ENCODE peak calls at places on chromosomes 4 and X, in nine cellular contexts. One of them, this sample, is unnamed.

GRCh38 chr4:126687655-126688358 is 945.0 kb upstream of the INTU start:
- DNase-seq in astrocyte of the cerebellum: no peak
- DNase-seq in AG09309: no peak
- DNase-seq in GM12864: no peak
- DNase-seq in transverse colon: no peak
- DNase-seq in AG09319: no peak
- DNase-seq in HCT116: no peak
- DNase-seq in OCI-LY7: no peak
- DNase-seq in lung: no peak
- DNase-seq in this sample: no peak

GRCh38 chr4:86595426-86595805 is 1.3 kb downstream of the PTPN13 start:
- DNase-seq in astrocyte of the cerebellum: no peak
- DNase-seq in AG09309: no peak
- DNase-seq in GM12864: no peak
- DNase-seq in transverse colon: no peak
- DNase-seq in AG09319: no peak
- DNase-seq in HCT116: peak; percentile 8
- DNase-seq in OCI-LY7: no peak
- DNase-seq in lung: no peak
- DNase-seq in this sample: no peak

GRCh38 chr4:15376594-15376993 is 51.2 kb upstream of the C1QTNF7 start:
- DNase-seq in astrocyte of the cerebellum: peak; percentile 24
- DNase-seq in AG09309: no peak
- DNase-seq in GM12864: no peak
- DNase-seq in transverse colon: no peak
- DNase-seq in AG09319: no peak
- DNase-seq in HCT116: no peak
- DNase-seq in OCI-LY7: no peak
- DNase-seq in lung: no peak
- DNase-seq in this sample: no peak

GRCh38 chrX:103234869-103235268 is 20.0 kb downstream of the BEX4 start:
- DNase-seq in astrocyte of the cerebellum: no peak
- DNase-seq in AG09309: no peak
- DNase-seq in GM12864: no peak
- DNase-seq in transverse colon: no peak
- DNase-seq in AG09319: no peak
- DNase-seq in HCT116: no peak
- DNase-seq in OCI-LY7: no peak
- DNase-seq in lung: no peak
- DNase-seq in this sample: no peak

GRCh38 chr4:33340168-33340567 is 2620.0 kb downstream of the PCDH7 start:
- DNase-seq in astrocyte of the cerebellum: no peak
- DNase-seq in AG09309: no peak
- DNase-seq in GM12864: no peak
- DNase-seq in transverse colon: no peak
- DNase-seq in AG09319: no peak
- DNase-seq in HCT116: no peak
- DNase-seq in OCI-LY7: no peak
- DNase-seq in lung: no peak
- DNase-seq in this sample: no peak

GRCh38 chr4:90582087-90582486 is 454.9 kb downstream of the CCSER1 start:
- DNase-seq in astrocyte of the cerebellum: no peak
- DNase-seq in AG09309: no peak
- DNase-seq in GM12864: no peak
- DNase-seq in transverse colon: no peak
- DNase-seq in AG09319: no peak
- DNase-seq in HCT116: no peak
- DNase-seq in OCI-LY7: no peak
- DNase-seq in lung: no peak
- DNase-seq in this sample: no peak

GRCh38 chr4:67684839-67685531 is 16.0 kb downstream of the UBA6 start:
- DNase-seq in astrocyte of the cerebellum: no peak
- DNase-seq in AG09309: no peak
- DNase-seq in GM12864: no peak
- DNase-seq in transverse colon: no peak
- DNase-seq in AG09319: no peak
- DNase-seq in HCT116: no peak
- DNase-seq in OCI-LY7: no peak
- DNase-seq in lung: no peak
- DNase-seq in this sample: no peak

GRCh38 chrX:102129473-102129872 is 4.0 kb downstream of the TCEAL2 start:
- DNase-seq in astrocyte of the cerebellum: no peak
- DNase-seq in AG09309: no peak
- DNase-seq in GM12864: no peak
- DNase-seq in transverse colon: no peak
- DNase-seq in AG09319: no peak
- DNase-seq in HCT116: no peak
- DNase-seq in OCI-LY7: peak; percentile 1
- DNase-seq in lung: no peak
- DNase-seq in this sample: no peak

GRCh38 chr4:47513493-47513892 is 28.4 kb downstream of the ATP10D start:
- DNase-seq in astrocyte of the cerebellum: no peak
- DNase-seq in AG09309: no peak
- DNase-seq in GM12864: no peak
- DNase-seq in transverse colon: no peak
- DNase-seq in AG09319: no peak
- DNase-seq in HCT116: no peak
- DNase-seq in OCI-LY7: no peak
- DNase-seq in lung: no peak
- DNase-seq in this sample: no peak

DNA sequence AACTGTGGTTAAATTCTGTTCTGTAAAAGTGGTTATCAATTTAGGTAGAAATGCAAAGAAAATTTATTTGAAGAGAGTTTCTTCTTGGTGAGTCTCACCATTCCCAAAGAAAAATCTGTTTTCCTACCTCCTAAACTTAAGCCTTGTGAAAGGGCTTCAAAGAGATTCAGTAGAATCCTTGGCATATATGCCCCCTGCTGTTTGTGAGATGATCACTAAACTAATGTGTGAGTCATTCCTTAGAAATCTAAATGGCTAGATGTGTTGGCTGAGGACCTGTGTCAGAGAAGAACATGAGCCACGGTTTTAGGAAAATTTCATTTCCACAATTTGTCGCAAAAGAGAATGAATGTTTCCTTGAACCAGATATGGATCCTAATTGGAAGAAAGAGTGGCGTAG is 260.9 kb downstream of the SLC7A11 start:
- DNase-seq in astrocyte of the cerebellum: no peak
- DNase-seq in AG09309: no peak
- DNase-seq in GM12864: no peak
- DNase-seq in transverse colon: no peak
- DNase-seq in AG09319: no peak
- DNase-seq in HCT116: peak; percentile 31
- DNase-seq in OCI-LY7: no peak
- DNase-seq in lung: no peak
- DNase-seq in this sample: no peak
- TF ChIP-seq CTCF in astrocyte of the cerebellum: no peak
- TF ChIP-seq CTCF in AG09309: peak; percentile 16
- TF ChIP-seq CTCF in GM12864: no peak
- TF ChIP-seq CTCF in transverse colon: no peak
- TF ChIP-seq CTCF in AG09319: no peak
- TF ChIP-seq CTCF in HCT116: no peak
- TF ChIP-seq CTCF in OCI-LY7: peak; percentile 15
- TF ChIP-seq CTCF in lung: no peak
- TF ChIP-seq CTCF in this sample: no peak

GRCh38 chrX:153922286-153922573 is 3.8 kb downstream of the ARHGAP4 start:
- DNase-seq in astrocyte of the cerebellum: no peak
- DNase-seq in AG09309: no peak
- DNase-seq in GM12864: no peak
- DNase-seq in transverse colon: no peak
- DNase-seq in AG09319: no peak
- DNase-seq in HCT116: no peak
- DNase-seq in OCI-LY7: no peak
- DNase-seq in lung: no peak
- DNase-seq in this sample: no peak

GRCh38 chrX:153924149-153924861 is 1.8 kb downstream of the ARHGAP4 start:
- DNase-seq in astrocyte of the cerebellum: no peak
- DNase-seq in AG09309: no peak
- DNase-seq in GM12864: no peak
- DNase-seq in transverse colon: peak; percentile 45
- DNase-seq in AG09319: no peak
- DNase-seq in HCT116: no peak
- DNase-seq in OCI-LY7: peak; percentile 76
- DNase-seq in lung: no peak
- DNase-seq in this sample: no peak

GRCh38 chrX:153921070-153921469 is 5.0 kb downstream of the ARHGAP4 start:
- DNase-seq in astrocyte of the cerebellum: no peak
- DNase-seq in AG09309: no peak
- DNase-seq in GM12864: no peak
- DNase-seq in transverse colon: no peak
- DNase-seq in AG09319: no peak
- DNase-seq in HCT116: no peak
- DNase-seq in OCI-LY7: no peak
- DNase-seq in lung: no peak
- DNase-seq in this sample: no peak

GRCh38 chrX:153921511-153922285 is 4.4 kb downstream of the ARHGAP4 start:
- DNase-seq in astrocyte of the cerebellum: no peak
- DNase-seq in AG09309: no peak
- DNase-seq in GM12864: no peak
- DNase-seq in transverse colon: no peak
- DNase-seq in AG09319: no peak
- DNase-seq in HCT116: no peak
- DNase-seq in OCI-LY7: no peak
- DNase-seq in lung: no peak
- DNase-seq in this sample: peak; percentile 39

DNA sequence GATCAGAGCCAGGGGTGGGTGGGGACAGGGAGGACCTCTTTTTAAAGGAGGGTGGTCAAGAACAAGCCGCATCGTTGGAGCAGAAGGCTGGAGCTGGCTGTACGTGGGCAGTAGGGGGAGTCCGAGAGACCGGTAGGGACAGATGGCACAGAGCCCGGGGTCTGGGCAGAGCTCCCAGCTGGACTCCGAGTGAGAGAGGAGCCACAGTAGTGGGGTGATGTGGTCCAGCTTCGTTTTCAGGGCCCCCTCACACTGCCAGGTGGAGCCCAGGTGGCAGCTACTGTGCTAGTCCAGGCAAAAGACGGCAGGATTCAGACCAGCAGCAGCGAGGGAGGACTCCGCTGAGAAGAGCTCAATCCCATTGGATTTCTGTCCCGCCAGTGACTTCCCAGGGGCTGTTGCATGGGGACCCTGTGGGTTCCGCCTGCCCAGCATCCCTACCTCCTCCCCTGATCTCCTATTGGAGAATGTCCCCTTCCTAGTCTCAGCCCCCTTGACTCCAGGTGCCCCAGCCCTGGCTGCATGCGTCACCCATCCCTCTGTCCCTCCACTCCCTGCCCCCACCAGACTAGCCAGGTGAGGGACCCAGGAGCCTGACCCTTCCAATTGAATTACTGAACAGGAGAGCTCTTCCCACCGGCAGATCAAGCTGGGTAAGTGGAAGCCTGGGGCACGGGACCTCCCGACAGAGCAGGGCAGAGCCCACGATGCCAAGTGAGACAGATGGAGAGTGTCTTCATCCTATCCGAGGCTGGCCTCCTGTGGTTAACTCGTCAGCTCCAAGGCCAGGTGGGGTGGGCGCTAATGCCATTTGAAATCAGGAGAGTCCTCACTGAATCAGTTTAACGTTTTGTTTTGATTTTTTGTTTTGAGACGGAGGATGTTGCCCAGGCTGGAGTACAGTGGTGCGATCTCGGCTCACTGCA is 2.9 kb downstream of the ARHGAP4 start:
- DNase-seq in astrocyte of the cerebellum: no peak
- DNase-seq in AG09309: no peak
- DNase-seq in GM12864: no peak
- DNase-seq in transverse colon: peak; percentile 72
- DNase-seq in AG09319: peak; percentile 8
- DNase-seq in HCT116: no peak
- DNase-seq in OCI-LY7: no peak
- DNase-seq in lung: peak; percentile 75
- DNase-seq in this sample: no peak
- TF ChIP-seq CTCF in astrocyte of the cerebellum: peak; percentile 63
- TF ChIP-seq CTCF in AG09309: peak; percentile 67
- TF ChIP-seq CTCF in GM12864: no peak
- TF ChIP-seq CTCF in transverse colon: peak; percentile 39
- TF ChIP-seq CTCF in AG09319: peak; percentile 59
- TF ChIP-seq CTCF in HCT116: no peak
- TF ChIP-seq CTCF in OCI-LY7: peak; percentile 54
- TF ChIP-seq CTCF in lung: no peak
- TF ChIP-seq CTCF in this sample: no peak

GRCh38 chrX:29044802-29045201 is 457.6 kb downstream of the IL1RAPL1 start:
- DNase-seq in astrocyte of the cerebellum: no peak
- DNase-seq in AG09309: no peak
- DNase-seq in GM12864: no peak
- DNase-seq in transverse colon: no peak
- DNase-seq in AG09319: no peak
- DNase-seq in HCT116: no peak
- DNase-seq in OCI-LY7: no peak
- DNase-seq in lung: no peak
- DNase-seq in this sample: no peak
- TF ChIP-seq CTCF in astrocyte of the cerebellum: peak; percentile 36
- TF ChIP-seq CTCF in AG09309: no peak
- TF ChIP-seq CTCF in GM12864: no peak
- TF ChIP-seq CTCF in transverse colon: no peak
- TF ChIP-seq CTCF in AG09319: no peak
- TF ChIP-seq CTCF in HCT116: peak; percentile 20
- TF ChIP-seq CTCF in OCI-LY7: no peak
- TF ChIP-seq CTCF in lung: no peak
- TF ChIP-seq CTCF in this sample: no peak

GRCh38 chrX:2284601-2285000 is 216.2 kb downstream of the DHRSX start:
- DNase-seq in astrocyte of the cerebellum: no peak
- DNase-seq in AG09309: no peak
- DNase-seq in GM12864: no peak
- DNase-seq in transverse colon: no peak
- DNase-seq in AG09319: no peak
- DNase-seq in HCT116: no peak
- DNase-seq in OCI-LY7: no peak
- DNase-seq in lung: no peak
- DNase-seq in this sample: no peak
- TF ChIP-seq CTCF in astrocyte of the cerebellum: no peak
- TF ChIP-seq CTCF in AG09309: no peak
- TF ChIP-seq CTCF in GM12864: no peak
- TF ChIP-seq CTCF in transverse colon: no peak
- TF ChIP-seq CTCF in AG09319: no peak
- TF ChIP-seq CTCF in HCT116: no peak
- TF ChIP-seq CTCF in OCI-LY7: no peak
- TF ChIP-seq CTCF in lung: no peak
- TF ChIP-seq CTCF in this sample: no peak